ENCODE peak calls at places on chromosomes 5 and 9, in four cellular contexts. V is Right ventricle myocardium superior, P is endothelial cell, I is mesendoderm. A is an unnamed sample.

GRCh38 chr5:16742938-16743337 is 126.1 kb upstream of the RETREG1 start:
- DNase-seq in I (no peak), V (no peak), P (no peak), A (no peak)

GRCh38 chr5:138230981-138231589 is 18.0 kb upstream of the CDC23 start:
- DNase-seq in I (peak), P (no peak), V (no peak), A (no peak)

GRCh38 chr9:76634356-76635054 is 129.7 kb upstream of the PCA3 start:
- DNase-seq in I (no peak), V (no peak), P (no peak), A (no peak)

GRCh38 chr9:124271660-124272059 is 13.9 kb downstream of the NEK6 start:
- DNase-seq in V (no peak), I (no peak), P (no peak), A (no peak)

GRCh38 chr9:81619353-81620008 is 69.9 kb downstream of the TLE1 start:
- DNase-seq in P (no peak), V (no peak), I (no peak), A (no peak)

GRCh38 chr9:34282096-34282495 is 47.0 kb downstream of the KIF24 start:
- DNase-seq in P (no peak), I (no peak), V (no peak), A (no peak)

GRCh38 chr9:126361810-126362238 is 35.2 kb downstream of the MVB12B start:
- DNase-seq in V (no peak), I (no peak), P (no peak), A (no peak)

GRCh38 chr5:91727452-91727851 is 344.3 kb upstream of the ARRDC3 start:
- DNase-seq in V (no peak), P (no peak), I (peak), A (no peak)

GRCh38 chr5:67648201-67648671 is 451.6 kb upstream of the CD180 start:
- DNase-seq in P (no peak), I (no peak), V (peak), A (no peak)

GRCh38 chr9:126067031-126067734 is 259.4 kb upstream of the MVB12B start:
- DNase-seq in V (no peak), I (no peak), P (no peak), A (no peak)

GRCh38 chr9:132210472-132211145 is 48.8 kb downstream of the NTNG2 start:
- DNase-seq in V (no peak), I (no peak), P (no peak), A (no peak)

GRCh38 chr5:78648359-78649219 is at the start of gene LHFPL2:
- DNase-seq in P (peak), V (peak), I (peak), A (no peak)